ENCODE peak calls at places on chromosomes 5 and 9, in eight cellular contexts. One of them, this sample, is unnamed.
A peak's percentile ranks its signal among the peaks of the same experiment; 100 is the strongest.

GRCh38 chr5:174355208-174355612 is 309.7 kb downstream of the NSG2 start:
- DNase-seq in nephron progenitor cell: no peak
- DNase-seq in Peyer's patch: no peak
- DNase-seq in GM13976: no peak
- DNase-seq in A549: no peak
- DNase-seq in H9: no peak
- DNase-seq in HFFc6: no peak
- DNase-seq in glutamatergic neuron: no peak
- DNase-seq in this sample: peak; percentile 5

GRCh38 chr5:35129276-35129675 is 81.5 kb upstream of the AGXT2 start:
- DNase-seq in nephron progenitor cell: no peak
- DNase-seq in Peyer's patch: no peak
- DNase-seq in GM13976: no peak
- DNase-seq in A549: no peak
- DNase-seq in H9: no peak
- DNase-seq in HFFc6: peak; percentile 76
- DNase-seq in glutamatergic neuron: no peak
- DNase-seq in this sample: peak; percentile 95

GRCh38 chr9:87479801-87480201 is 17.9 kb upstream of the DAPK1 start:
- DNase-seq in nephron progenitor cell: no peak
- DNase-seq in Peyer's patch: no peak
- DNase-seq in GM13976: peak; percentile 70
- DNase-seq in A549: no peak
- DNase-seq in H9: no peak
- DNase-seq in HFFc6: no peak
- DNase-seq in glutamatergic neuron: no peak
- DNase-seq in this sample: no peak

GRCh38 chr5:162248107-162248713 is 180.6 kb downstream of the GABRG2 start:
- DNase-seq in nephron progenitor cell: peak; percentile 9
- DNase-seq in Peyer's patch: no peak
- DNase-seq in GM13976: no peak
- DNase-seq in A549: peak; percentile 4
- DNase-seq in H9: peak; percentile 84
- DNase-seq in HFFc6: no peak
- DNase-seq in glutamatergic neuron: peak; percentile 57
- DNase-seq in this sample: no peak

GRCh38 chr5:124236366-124237231 is 509.8 kb downstream of the ZNF608 start:
- DNase-seq in nephron progenitor cell: no peak
- DNase-seq in Peyer's patch: no peak
- DNase-seq in GM13976: no peak
- DNase-seq in A549: no peak
- DNase-seq in H9: no peak
- DNase-seq in HFFc6: no peak
- DNase-seq in glutamatergic neuron: no peak
- DNase-seq in this sample: peak; percentile 14

GRCh38 chr5:119323630-119324000 is 32.2 kb upstream of the TNFAIP8 start:
- DNase-seq in nephron progenitor cell: no peak
- DNase-seq in Peyer's patch: no peak
- DNase-seq in GM13976: no peak
- DNase-seq in A549: no peak
- DNase-seq in H9: no peak
- DNase-seq in HFFc6: no peak
- DNase-seq in glutamatergic neuron: no peak
- DNase-seq in this sample: peak; percentile 74

GRCh38 chr5:37696190-37697021 is 143.4 kb downstream of the GDNF start:
- DNase-seq in nephron progenitor cell: no peak
- DNase-seq in Peyer's patch: no peak
- DNase-seq in GM13976: no peak
- DNase-seq in A549: no peak
- DNase-seq in H9: no peak
- DNase-seq in HFFc6: peak; percentile 38
- DNase-seq in glutamatergic neuron: no peak
- DNase-seq in this sample: peak; percentile 49

GRCh38 chr9:89542461-89543021 is 44.6 kb upstream of the SEMA4D start:
- DNase-seq in nephron progenitor cell: no peak
- DNase-seq in Peyer's patch: peak; percentile 83
- DNase-seq in GM13976: no peak
- DNase-seq in A549: no peak
- DNase-seq in H9: no peak
- DNase-seq in HFFc6: no peak
- DNase-seq in glutamatergic neuron: peak; percentile 32
- DNase-seq in this sample: no peak

GRCh38 chr5:124677376-124677998 is 69.0 kb downstream of the ZNF608 start:
- DNase-seq in nephron progenitor cell: no peak
- DNase-seq in Peyer's patch: no peak
- DNase-seq in GM13976: no peak
- DNase-seq in A549: no peak
- DNase-seq in H9: no peak
- DNase-seq in HFFc6: no peak
- DNase-seq in glutamatergic neuron: no peak
- DNase-seq in this sample: no peak

GRCh38 chr9:35603506-35603985 is 1.5 kb upstream of the TESK1 start:
- DNase-seq in nephron progenitor cell: no peak
- DNase-seq in Peyer's patch: peak; percentile 79
- DNase-seq in GM13976: no peak
- DNase-seq in A549: no peak
- DNase-seq in H9: no peak
- DNase-seq in HFFc6: no peak
- DNase-seq in glutamatergic neuron: no peak
- DNase-seq in this sample: peak; percentile 92

GRCh38 chr5:29054694-29055093 is 2016.3 kb upstream of the CDH9 start:
- DNase-seq in nephron progenitor cell: no peak
- DNase-seq in Peyer's patch: no peak
- DNase-seq in GM13976: no peak
- DNase-seq in A549: no peak
- DNase-seq in H9: no peak
- DNase-seq in HFFc6: no peak
- DNase-seq in glutamatergic neuron: no peak
- DNase-seq in this sample: no peak

GRCh38 chr5:4229414-4229813 is 633.8 kb downstream of the IRX1 start:
- DNase-seq in nephron progenitor cell: no peak
- DNase-seq in Peyer's patch: no peak
- DNase-seq in GM13976: no peak
- DNase-seq in A549: no peak
- DNase-seq in H9: no peak
- DNase-seq in HFFc6: no peak
- DNase-seq in glutamatergic neuron: no peak
- DNase-seq in this sample: no peak

GRCh38 chr5:154408806-154409205 is 37.0 kb upstream of the SAP30L start:
- DNase-seq in nephron progenitor cell: no peak
- DNase-seq in Peyer's patch: no peak
- DNase-seq in GM13976: no peak
- DNase-seq in A549: no peak
- DNase-seq in H9: no peak
- DNase-seq in HFFc6: no peak
- DNase-seq in glutamatergic neuron: no peak
- DNase-seq in this sample: no peak

GRCh38 chr5:159971931-159972461 is 36.9 kb upstream of the TTC1 start:
- DNase-seq in nephron progenitor cell: peak; percentile 76
- DNase-seq in Peyer's patch: no peak
- DNase-seq in GM13976: peak; percentile 41
- DNase-seq in A549: no peak
- DNase-seq in H9: peak; percentile 48
- DNase-seq in HFFc6: no peak
- DNase-seq in glutamatergic neuron: peak; percentile 54
- DNase-seq in this sample: no peak

DNA sequence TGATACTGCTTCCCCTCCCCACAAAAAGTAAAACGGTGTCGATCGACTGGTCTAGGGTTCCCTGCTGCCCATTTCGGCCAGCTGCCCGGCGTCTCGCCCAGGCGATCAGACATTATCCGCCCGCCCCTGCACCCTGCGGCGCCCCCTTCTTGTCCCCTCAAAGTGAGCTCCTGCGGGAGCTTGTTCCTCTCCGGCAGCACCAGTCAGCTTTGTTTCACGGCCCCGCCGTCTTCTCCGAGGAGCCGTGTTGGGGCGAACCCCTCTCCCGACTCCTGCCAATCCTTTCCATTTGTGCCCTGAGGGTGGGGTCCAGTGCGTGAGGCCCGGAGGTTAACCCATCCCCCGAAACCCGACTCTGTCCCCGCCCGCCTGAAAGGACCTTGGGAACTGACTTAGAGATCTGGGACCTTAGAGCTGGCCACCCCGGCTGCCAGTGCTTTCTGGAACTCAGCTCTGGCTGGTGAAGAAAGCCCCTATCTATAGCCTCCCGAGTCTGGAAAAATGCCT is 518 bp downstream of the UBE2B start:
- DNase-seq in nephron progenitor cell: peak; percentile 63
- DNase-seq in Peyer's patch: peak; percentile 78
- DNase-seq in GM13976: peak; percentile 38
- DNase-seq in A549: peak; percentile 38
- DNase-seq in H9: peak; percentile 77
- DNase-seq in HFFc6: peak; percentile 5
- DNase-seq in glutamatergic neuron: peak; percentile 64
- DNase-seq in this sample: peak; percentile 65
- TF ChIP-seq CTCF in nephron progenitor cell: no peak
- TF ChIP-seq CTCF in Peyer's patch: no peak
- TF ChIP-seq CTCF in GM13976: no peak
- TF ChIP-seq CTCF in A549: no peak
- TF ChIP-seq CTCF in H9: no peak
- TF ChIP-seq CTCF in HFFc6: no peak
- TF ChIP-seq CTCF in glutamatergic neuron: no peak
- TF ChIP-seq CTCF in this sample: no peak

DNA sequence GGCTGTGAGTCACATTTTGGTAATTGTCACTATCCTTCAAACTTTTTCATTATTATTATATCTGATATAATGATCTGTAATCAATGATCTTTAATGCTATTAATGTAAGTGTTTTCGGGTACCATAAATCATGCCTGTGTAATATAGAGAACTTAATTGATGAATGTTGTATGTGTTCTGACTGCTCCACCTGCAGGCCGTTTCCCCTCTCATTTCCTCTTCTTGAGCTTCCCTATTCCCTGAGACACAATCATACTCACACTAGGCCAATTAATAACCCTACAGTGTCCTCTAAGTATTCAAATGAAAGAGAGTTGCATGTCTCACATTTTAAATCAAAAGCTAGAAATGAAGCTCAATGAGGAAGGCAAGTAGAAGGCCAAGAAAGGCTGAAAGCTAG is 420.9 kb upstream of the SGCD start:
- DNase-seq in nephron progenitor cell: no peak
- DNase-seq in Peyer's patch: no peak
- DNase-seq in GM13976: no peak
- DNase-seq in A549: no peak
- DNase-seq in H9: no peak
- DNase-seq in HFFc6: no peak
- DNase-seq in glutamatergic neuron: no peak
- DNase-seq in this sample: no peak
- TF ChIP-seq CTCF in nephron progenitor cell: no peak
- TF ChIP-seq CTCF in Peyer's patch: no peak
- TF ChIP-seq CTCF in GM13976: no peak
- TF ChIP-seq CTCF in A549: no peak
- TF ChIP-seq CTCF in H9: peak; percentile 41
- TF ChIP-seq CTCF in HFFc6: no peak
- TF ChIP-seq CTCF in glutamatergic neuron: no peak
- TF ChIP-seq CTCF in this sample: peak; percentile 7

DNA sequence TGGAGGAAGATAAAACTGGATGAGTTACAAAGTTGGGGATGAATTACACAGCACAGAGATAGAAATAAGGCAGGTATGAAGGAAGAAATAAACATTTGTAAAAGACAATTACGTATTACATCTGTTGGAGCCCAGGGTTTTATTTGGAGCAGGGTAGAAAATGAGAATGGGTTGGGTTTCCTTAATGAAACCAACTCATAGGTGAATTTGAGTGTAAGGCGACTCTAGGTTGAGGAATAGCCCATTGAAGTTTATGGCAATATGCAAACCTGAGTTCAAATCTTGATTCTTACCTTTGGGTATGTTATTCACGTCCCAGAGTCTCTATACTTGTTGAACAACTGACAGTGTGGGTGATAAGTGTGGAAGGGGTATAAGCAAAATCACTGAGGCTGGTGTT is 422.3 kb upstream of the WWC1 start:
- DNase-seq in nephron progenitor cell: no peak
- DNase-seq in Peyer's patch: no peak
- DNase-seq in GM13976: no peak
- DNase-seq in A549: no peak
- DNase-seq in H9: no peak
- DNase-seq in HFFc6: no peak
- DNase-seq in glutamatergic neuron: no peak
- DNase-seq in this sample: no peak
- TF ChIP-seq CTCF in nephron progenitor cell: no peak
- TF ChIP-seq CTCF in Peyer's patch: no peak
- TF ChIP-seq CTCF in GM13976: no peak
- TF ChIP-seq CTCF in A549: no peak
- TF ChIP-seq CTCF in H9: no peak
- TF ChIP-seq CTCF in HFFc6: no peak
- TF ChIP-seq CTCF in glutamatergic neuron: no peak
- TF ChIP-seq CTCF in this sample: no peak

GRCh38 chr5:135236951-135237791 is 161.9 kb downstream of the MACROH2A1 start:
- DNase-seq in nephron progenitor cell: no peak
- DNase-seq in Peyer's patch: peak; percentile 36
- DNase-seq in GM13976: no peak
- DNase-seq in A549: no peak
- DNase-seq in H9: no peak
- DNase-seq in HFFc6: no peak
- DNase-seq in glutamatergic neuron: peak; percentile 13
- DNase-seq in this sample: no peak
- TF ChIP-seq CTCF in nephron progenitor cell: no peak
- TF ChIP-seq CTCF in Peyer's patch: no peak
- TF ChIP-seq CTCF in GM13976: no peak
- TF ChIP-seq CTCF in A549: no peak
- TF ChIP-seq CTCF in H9: no peak
- TF ChIP-seq CTCF in HFFc6: no peak
- TF ChIP-seq CTCF in glutamatergic neuron: no peak
- TF ChIP-seq CTCF in this sample: no peak

GRCh38 chr9:108478431-108478837 is 377.4 kb downstream of the ACTL7B start:
- DNase-seq in nephron progenitor cell: no peak
- DNase-seq in Peyer's patch: no peak
- DNase-seq in GM13976: no peak
- DNase-seq in A549: peak; percentile 21
- DNase-seq in H9: no peak
- DNase-seq in HFFc6: peak; percentile 71
- DNase-seq in glutamatergic neuron: no peak
- DNase-seq in this sample: peak; percentile 75
- TF ChIP-seq CTCF in nephron progenitor cell: no peak
- TF ChIP-seq CTCF in Peyer's patch: no peak
- TF ChIP-seq CTCF in GM13976: no peak
- TF ChIP-seq CTCF in A549: no peak
- TF ChIP-seq CTCF in H9: peak; percentile 11
- TF ChIP-seq CTCF in HFFc6: peak; percentile 61
- TF ChIP-seq CTCF in glutamatergic neuron: no peak
- TF ChIP-seq CTCF in this sample: no peak

This sample was measured in foreskin fibroblast.